ENCODE peak calls at places on chromosome 21, in seven cellular contexts. Y is hepatocyte, D is suprapubic skin, M is caudate nucleus, B is GM23248, O is H1, X is OCI-LY7. Z is an unnamed sample.

GRCh38 chr21:46414965-46415275 is 43.8 kb upstream of the DIP2A start:
- DNase-seq in Y (no peak), O (no peak), B (no peak), M (no peak), X (no peak), D (no peak), Z (no peak)

GRCh38 chr21:28357743-28358142 is 634.9 kb downstream of the LTN1 start:
- DNase-seq in Y (no peak), O (no peak), M (no peak), X (no peak), B (no peak), D (no peak), Z (no peak)

GRCh38 chr21:25396135-25396711 is 211.1 kb downstream of the MRPL39 start:
- DNase-seq in Y (no peak), M (no peak), O (no peak), X (no peak), B (no peak), D (no peak), Z (no peak)

GRCh38 chr21:33127154-33127893 is 57.4 kb downstream of the OLIG1 start:
- DNase-seq in X (peak; percentile 65), B (peak; percentile 76), D (no peak), O (no peak), Y (peak; percentile 84), M (peak; percentile 66), Z (peak; percentile 82)

GRCh38 chr21:27713159-27714109 is 746.5 kb upstream of the ADAMTS5 start:
- DNase-seq in B (no peak), D (no peak), O (no peak), M (no peak), X (no peak), Y (no peak), Z (no peak)

GRCh38 chr21:34702341-34702807 is 33.6 kb downstream of the CLIC6 start:
- DNase-seq in Y (no peak), X (no peak), B (peak; percentile 99), O (no peak), D (peak; percentile 88), M (no peak), Z (no peak)

GRCh38 chr21:32886339-32886738 is 114.8 kb upstream of the PAXBP1 start:
- DNase-seq in M (no peak), B (no peak), X (no peak), Y (no peak), O (no peak), D (no peak), Z (no peak)

GRCh38 chr21:37356710-37357109 is 9.9 kb upstream of the DYRK1A start:
- DNase-seq in M (no peak), Y (no peak), X (no peak), D (no peak), B (no peak), O (no peak), Z (no peak)

GRCh38 chr21:32457360-32457840 is 44.9 kb downstream of the EVA1C start:
- DNase-seq in M (no peak), X (no peak), B (peak; percentile 33), O (no peak), Y (peak; percentile 53), D (no peak), Z (no peak)

GRCh38 chr21:26756491-26757159 is 88.6 kb downstream of the ADAMTS1 start:
- DNase-seq in D (no peak), O (no peak), X (no peak), M (no peak), Y (no peak), B (peak; percentile 75), Z (no peak)

GRCh38 chr21:37006521-37007291 is at the start of gene RIPPLY3:
- DNase-seq in X (no peak), O (no peak), Y (peak; percentile 50), B (peak; percentile 44), M (no peak), D (no peak), Z (no peak)

GRCh38 chr21:37675202-37675801 is 241.0 kb downstream of the KCNJ6 start:
- DNase-seq in X (peak; percentile 17), Y (peak; percentile 84), D (no peak), M (no peak), O (peak; percentile 29), B (peak; percentile 61), Z (peak; percentile 81)

GRCh38 chr21:27813750-27814149 is 846.9 kb upstream of the ADAMTS5 start:
- DNase-seq in M (peak; percentile 69), D (no peak), B (no peak), O (no peak), Y (no peak), X (no peak), Z (peak; percentile 84)

GRCh38 chr21:16741228-16741665 is 771.6 kb upstream of the CXADR start:
- DNase-seq in O (no peak), D (no peak), B (no peak), M (no peak), Y (no peak), X (no peak), Z (no peak)

GRCh38 chr21:39386194-39386593 is 37.3 kb upstream of the HMGN1 start:
- DNase-seq in Y (no peak), O (no peak), X (no peak), M (no peak), B (no peak), D (no peak), Z (no peak)

GRCh38 chr21:16945580-16945979 is 567.3 kb upstream of the CXADR start:
- DNase-seq in B (no peak), D (no peak), M (no peak), O (no peak), X (no peak), Y (no peak), Z (no peak)

GRCh38 chr21:28627691-28628090 is 365.0 kb downstream of the LTN1 start:
- DNase-seq in M (no peak), Y (no peak), O (no peak), X (no peak), B (peak; percentile 16), D (no peak), Z (no peak)

GRCh38 chr21:17732306-17732705 is 86.8 kb downstream of the C21orf91 start:
- DNase-seq in B (no peak), Y (no peak), M (no peak), O (no peak), D (no peak), X (no peak), Z (no peak)

GRCh38 chr21:38821248-38821647 is 15.5 kb downstream of the ETS2 start:
- DNase-seq in O (no peak), B (no peak), X (no peak), M (no peak), D (no peak), Y (no peak), Z (no peak)

GRCh38 chr21:41373253-41373652 is 11.4 kb downstream of the MX2 start:
- DNase-seq in Y (no peak), M (no peak), B (no peak), O (no peak), X (no peak), D (no peak), Z (no peak)
- H3K27ac ChIP-seq in Y (no peak overlapping the region), M (no peak overlapping the region), B (no peak overlapping the region), O (no peak overlapping the region), X (no peak overlapping the region), D (no peak overlapping the region), Z (no peak overlapping the region)

DNA sequence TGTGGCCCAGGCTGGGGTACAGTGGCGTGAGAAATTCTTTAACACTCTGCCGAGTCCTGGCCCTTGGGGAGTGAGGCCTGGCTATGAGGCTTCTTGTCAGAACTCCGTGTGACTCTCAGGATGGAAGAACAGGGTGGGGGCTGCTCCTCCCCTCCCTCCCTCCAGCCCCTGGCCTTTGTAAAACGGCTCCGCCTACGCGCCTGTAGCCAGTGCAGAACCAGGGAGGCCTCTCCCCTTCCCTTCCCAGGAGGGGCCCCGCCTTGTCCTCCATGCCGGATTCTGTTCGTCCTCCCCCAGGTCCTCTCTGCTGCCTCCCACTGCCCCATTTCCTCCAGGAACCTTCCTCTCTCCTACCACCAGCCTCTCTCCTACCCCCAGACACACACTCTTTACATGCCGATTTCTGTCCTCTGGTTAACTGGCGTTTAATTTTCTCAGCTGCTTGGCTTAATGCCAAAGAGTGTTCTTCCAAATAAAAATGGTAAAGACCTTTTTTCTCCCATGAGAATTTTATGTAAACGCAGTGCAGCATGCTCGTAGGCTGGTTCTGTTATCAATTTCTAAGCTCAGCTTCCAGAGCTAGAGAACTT is 21.0 kb downstream of the PDE9A start:
- DNase-seq in O (no peak), M (no peak), Y (peak; percentile 76), D (no peak), B (no peak), X (no peak), Z (no peak)
- H3K27ac ChIP-seq in O (no peak overlapping the region), M (peak overlapping the region; percentile 31), Y (peak overlapping the region; percentile 87), D (no peak overlapping the region), B (no peak overlapping the region), X (no peak overlapping the region), Z (no peak overlapping the region)

GRCh38 chr21:45264146-45264918 is 23.4 kb downstream of the POFUT2 start:
- DNase-seq in X (no peak), B (no peak), O (no peak), Y (peak; percentile 2), M (no peak), D (peak; percentile 70), Z (peak; percentile 20)

GRCh38 chr21:45265721-45266517 is 21.8 kb downstream of the POFUT2 start:
- DNase-seq in X (no peak), Y (no peak), B (no peak), D (peak; percentile 73), O (no peak), M (no peak), Z (no peak)

GRCh38 chr21:45264919-45265515 is 22.7 kb downstream of the POFUT2 start:
- DNase-seq in D (peak; percentile 66), Y (peak; percentile 2), X (no peak), M (no peak), B (no peak), O (no peak), Z (peak; percentile 20)

GRCh38 chr21:45267390-45267760 is 20.3 kb downstream of the POFUT2 start:
- DNase-seq in Y (no peak), O (no peak), B (no peak), D (peak; percentile 61), X (no peak), M (no peak), Z (no peak)

DNA sequence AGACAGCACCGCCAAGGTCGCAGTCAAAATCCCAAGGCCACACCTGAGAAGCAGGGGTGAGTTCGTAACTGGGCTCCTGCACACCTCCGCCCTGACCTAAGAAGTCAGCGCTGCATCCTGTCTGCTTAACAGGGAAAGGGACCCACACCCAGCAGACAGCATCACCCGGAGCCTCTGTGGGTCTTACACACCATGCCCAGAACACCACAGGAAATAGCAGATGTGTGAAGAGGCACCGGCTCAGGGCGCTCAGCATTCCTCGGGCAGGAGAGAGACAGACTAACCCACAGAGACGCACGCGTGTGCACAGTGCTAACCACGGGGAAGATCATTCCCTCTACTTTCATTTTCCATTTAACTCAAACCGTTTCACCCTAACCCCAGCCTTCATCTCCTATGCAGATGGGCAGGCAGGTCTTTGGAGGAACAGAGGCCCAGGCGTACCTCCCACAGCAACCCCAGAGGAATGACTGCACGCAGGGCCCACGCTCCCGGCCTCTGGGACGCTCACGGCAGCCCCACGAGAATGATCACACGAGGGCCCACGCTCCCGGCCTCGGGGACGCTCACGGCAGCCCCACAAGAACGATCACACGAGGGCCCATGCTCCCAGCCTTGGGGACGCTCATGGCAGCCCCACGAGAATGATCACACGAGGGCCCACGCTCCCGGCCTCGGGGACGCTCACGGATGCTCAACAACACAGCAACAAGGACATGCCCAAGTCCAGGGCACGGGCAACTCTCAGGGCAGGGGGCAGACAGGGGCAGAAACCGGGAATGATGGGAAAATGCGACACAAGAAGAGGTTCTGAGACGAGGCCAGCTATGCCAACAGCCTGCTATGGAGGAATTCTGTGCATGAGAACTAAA is 20.9 kb downstream of the POFUT2 start:
- DNase-seq in Y (no peak), X (no peak), B (no peak), D (peak; percentile 55), O (no peak), M (no peak), Z (peak; percentile 11)
- H3K27ac ChIP-seq in Y (no peak overlapping the region), X (no peak overlapping the region), B (no peak overlapping the region), D (no peak overlapping the region), O (no peak overlapping the region), M (no peak overlapping the region), Z (no peak overlapping the region)

GRCh38 chr21:44867999-44868700 is 5.3 kb downstream of the PTTG1IP start:
- DNase-seq in Y (no peak), O (no peak), M (no peak), B (no peak), D (no peak), X (no peak), Z (no peak)
- H3K27ac ChIP-seq in Y (peak overlapping the region; percentile 89), O (no peak overlapping the region), M (no peak overlapping the region), B (peak overlapping the region; percentile 70), D (peak overlapping the region; percentile 92), X (no peak overlapping the region), Z (peak overlapping the region; percentile 58)